ENCODE peak calls at places on chromosomes 6 and 20, in eight cellular contexts. T is IMR-90, B is spleen, D is uterus, M is stomach, Q is HCT116, V is adrenal gland, F is right lobe of liver. O is an unnamed sample. For H3K4me1, the result is how much of the 10 kb centered on the place peaks cover.

GRCh38 chr6:19320066-19320465 is 517.1 kb upstream of the ID4 start:
- DNase-seq in T (no peak), B (no peak), D (no peak), M (no peak), Q (no peak), V (no peak), F (no peak), O (peak)

GRCh38 chr6:130778946-130779657 is 48.1 kb upstream of the SMLR1 start:
- DNase-seq in T (peak), B (no peak), D (peak), M (no peak), Q (no peak), V (no peak), F (no peak), O (no peak)

GRCh38 chr6:22708469-22708868 is 139.1 kb downstream of the HDGFL1 start:
- DNase-seq in T (no peak), B (no peak), D (no peak), M (no peak), Q (no peak), V (no peak), F (no peak), O (no peak)

GRCh38 chr20:40646321-40647212 is 42.5 kb downstream of the MAFB start:
- DNase-seq in T (no peak), B (no peak), D (no peak), M (no peak), Q (no peak), V (no peak), F (no peak), O (no peak)

GRCh38 chr6:40417031-40417430 is 170.1 kb downstream of the LRFN2 start:
- DNase-seq in T (no peak), B (no peak), D (no peak), M (no peak), Q (no peak), V (peak), F (no peak), O (no peak)

GRCh38 chr6:32085759-32086458 is 23.2 kb downstream of the TNXB start:
- DNase-seq in T (no peak), B (peak), D (peak), M (no peak), Q (no peak), V (no peak), F (no peak), O (no peak)

GRCh38 chr6:123316733-123317323 is 319.9 kb downstream of the TRDN start:
- DNase-seq in T (peak), B (no peak), D (no peak), M (no peak), Q (no peak), V (no peak), F (no peak), O (no peak)

GRCh38 chr6:89044988-89045387 is 35.6 kb upstream of the PNRC1 start:
- DNase-seq in T (no peak), B (peak), D (no peak), M (peak), Q (no peak), V (no peak), F (no peak), O (no peak)

GRCh38 chr20:35870541-35871307 is 83.6 kb downstream of the SCAND1 start:
- DNase-seq in T (no peak), B (no peak), D (no peak), M (no peak), Q (no peak), V (no peak), F (no peak), O (no peak)

GRCh38 chr6:166599158-166599557 is 12.7 kb upstream of the RAMACL start:
- DNase-seq in T (no peak), B (no peak), D (no peak), M (no peak), Q (no peak), V (no peak), F (no peak), O (no peak)

GRCh38 chr6:4848382-4849068 is 72.3 kb downstream of the CDYL start:
- DNase-seq in T (no peak), B (no peak), D (no peak), M (peak), Q (no peak), V (no peak), F (no peak), O (no peak)

GRCh38 chr20:44501448-44501847 is 20.4 kb downstream of the SERINC3 start:
- DNase-seq in T (peak), B (no peak), D (no peak), M (no peak), Q (no peak), V (peak), F (no peak), O (no peak)

GRCh38 chr20:33490023-33490933 is at the start of gene CBFA2T2:
- DNase-seq in T (peak), B (no peak), D (peak), M (no peak), Q (peak), V (peak), F (peak), O (peak)

GRCh38 chr6:42279966-42280629 is 62.4 kb upstream of the MRPS10 start:
- DNase-seq in T (peak), B (no peak), D (peak), M (peak), Q (no peak), V (no peak), F (no peak), O (no peak)

GRCh38 chr20:4571759-4572531 is 149.8 kb upstream of the PRND start:
- DNase-seq in T (peak), B (no peak), D (no peak), M (no peak), Q (no peak), V (no peak), F (no peak), O (no peak)

GRCh38 chr6:54697423-54697822 is 149.1 kb upstream of the FAM83B start:
- DNase-seq in T (peak), B (no peak), D (no peak), M (no peak), Q (peak), V (no peak), F (no peak), O (no peak)
- TF ChIP-seq CTCF in T (peak), B (no peak), D (no peak), M (no peak), Q (peak), V (no peak), F (peak), O (peak)

DNA sequence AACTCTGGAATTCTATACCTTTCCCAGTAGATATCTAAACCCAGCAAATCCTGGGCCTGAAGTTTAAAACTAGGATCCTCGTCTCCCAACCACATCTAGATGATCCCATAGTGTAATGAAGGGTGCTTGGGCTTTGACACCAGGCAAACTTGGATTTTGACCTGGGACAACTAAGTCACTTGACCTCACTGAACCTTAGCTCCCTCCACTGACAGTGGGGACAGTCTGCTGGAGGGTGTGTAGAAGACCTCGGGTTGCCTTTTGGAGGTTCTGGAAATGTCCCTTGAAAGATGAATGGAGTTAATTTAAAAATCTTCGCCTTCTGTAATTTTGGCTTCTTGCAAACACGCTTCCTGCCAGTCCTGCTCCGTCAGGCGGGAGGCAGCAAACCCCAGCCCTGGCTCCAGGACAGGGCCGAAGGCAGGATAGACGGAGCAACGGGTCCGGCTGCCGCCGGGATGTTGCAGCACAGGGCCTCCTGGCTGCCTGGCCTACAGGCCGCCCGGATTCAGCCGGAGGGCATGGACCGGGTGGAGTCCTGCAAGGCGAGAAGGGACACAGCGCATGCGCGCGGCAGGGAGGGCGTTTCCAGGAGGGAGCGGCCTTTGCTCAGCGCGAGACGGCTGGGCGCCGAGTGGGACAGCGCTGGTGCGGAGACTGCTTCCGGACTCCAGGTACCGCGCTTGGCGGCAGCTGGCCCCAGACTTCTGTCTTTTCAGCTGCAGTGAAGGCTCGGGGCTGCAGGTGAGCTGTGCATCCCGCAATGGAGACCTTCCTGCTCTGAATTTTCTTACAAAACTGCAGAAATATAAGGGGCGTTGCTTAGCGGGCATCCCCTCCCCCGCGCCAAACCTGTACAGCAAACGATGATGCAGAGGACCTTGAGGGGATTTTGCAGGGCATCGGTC is at the start of gene TMEM14A:
- DNase-seq in T (peak), B (peak), D (peak), M (peak), Q (peak), V (peak), F (peak), O (peak)
- TF ChIP-seq POLR2A in T (no peak), B (no peak), D (no peak), M (peak), Q (peak), V (peak), F (peak), O (peak)

DNA sequence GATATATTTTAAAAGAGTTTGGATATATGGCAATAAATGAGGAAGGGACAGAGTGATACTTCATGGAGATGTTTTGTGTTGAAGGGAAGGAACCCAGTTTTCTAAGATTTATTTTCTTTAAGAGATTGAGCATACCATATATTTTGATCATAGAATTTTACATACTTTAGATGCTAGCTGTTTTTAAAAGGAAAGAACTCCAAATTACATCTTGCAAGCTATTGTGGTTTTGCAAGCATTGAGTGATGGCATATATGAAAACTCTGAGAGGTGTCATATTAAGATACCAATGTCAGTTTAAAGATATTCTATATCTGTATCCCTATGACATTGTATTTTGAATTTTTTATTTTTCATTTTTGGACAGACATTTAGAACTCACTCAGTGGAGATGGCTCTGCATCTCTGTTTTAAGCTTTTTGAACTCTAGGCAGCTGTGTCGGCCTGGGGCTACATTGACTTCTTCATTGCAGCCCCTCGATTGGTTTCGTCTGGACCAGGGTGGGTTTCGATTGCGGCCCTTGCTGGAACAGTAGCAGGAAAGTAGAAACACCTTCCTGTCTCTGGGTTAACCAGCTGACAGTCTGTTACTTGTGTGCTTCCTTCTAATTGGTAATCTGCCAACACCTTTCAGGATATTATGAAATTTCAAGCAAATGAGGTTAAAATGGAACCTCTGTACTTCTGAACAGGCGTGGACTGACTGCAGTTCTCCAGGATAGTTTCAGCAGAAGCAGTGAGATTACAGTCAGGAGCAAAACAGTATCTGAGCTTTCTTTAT is 14.0 kb downstream of the IGF2R start:
- DNase-seq in T (peak), B (peak), D (no peak), M (no peak), Q (no peak), V (no peak), F (no peak), O (no peak)
- H3K4me1 ChIP-seq in T (under half), B (half or more), D (under half), M (half or more), Q (under half), V (half or more), F (under half), O (half or more)

DNA sequence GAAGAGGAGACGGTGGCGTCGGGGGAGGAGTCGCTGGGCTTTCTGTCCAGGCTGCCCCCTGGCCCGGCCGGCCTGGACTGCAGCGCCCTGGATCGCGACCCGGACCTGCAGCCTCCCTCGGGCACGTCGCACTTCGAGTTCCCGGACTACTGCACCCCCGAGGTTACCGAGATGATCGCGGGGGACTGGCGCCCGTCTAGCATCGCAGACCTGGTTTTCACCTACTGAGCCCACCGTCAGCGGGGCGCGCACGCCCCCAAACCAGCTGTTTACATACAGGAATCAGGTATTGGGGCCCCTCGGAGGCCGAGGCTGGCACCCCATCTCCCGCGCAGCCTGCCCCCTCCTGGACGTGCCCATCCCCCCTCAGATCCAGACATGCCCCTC is 1.3 kb downstream of the SOX12 start:
- DNase-seq in T (no peak), B (peak), D (no peak), M (peak), Q (no peak), V (no peak), F (peak), O (peak)
- TF ChIP-seq CTCF in T (no peak), B (no peak), D (no peak), M (no peak), Q (no peak), V (no peak), F (no peak), O (no peak)

GRCh38 chr6:12007915-12008286 is 4.2 kb upstream of the HIVEP1 start:
- DNase-seq in T (no peak), B (no peak), D (no peak), M (no peak), Q (no peak), V (no peak), F (no peak), O (no peak)

GRCh38 chr6:12009180-12009748 is 2.8 kb upstream of the HIVEP1 start:
- DNase-seq in T (no peak), B (no peak), D (no peak), M (peak), Q (no peak), V (no peak), F (no peak), O (no peak)

GRCh38 chr6:12010635-12011275 is 1.4 kb upstream of the HIVEP1 start:
- DNase-seq in T (no peak), B (peak), D (peak), M (peak), Q (no peak), V (peak), F (peak), O (peak)

GRCh38 chr6:12009904-12010634 is 2.0 kb upstream of the HIVEP1 start:
- DNase-seq in T (peak), B (no peak), D (no peak), M (no peak), Q (no peak), V (no peak), F (no peak), O (no peak)

GRCh38 chr6:12008366-12009179 is 3.5 kb upstream of the HIVEP1 start:
- DNase-seq in T (peak), B (peak), D (peak), M (peak), Q (peak), V (peak), F (peak), O (peak)
- TF ChIP-seq POLR2A in T (peak), B (no peak), D (no peak), M (no peak), Q (no peak), V (peak), F (no peak), O (no peak)

DNA sequence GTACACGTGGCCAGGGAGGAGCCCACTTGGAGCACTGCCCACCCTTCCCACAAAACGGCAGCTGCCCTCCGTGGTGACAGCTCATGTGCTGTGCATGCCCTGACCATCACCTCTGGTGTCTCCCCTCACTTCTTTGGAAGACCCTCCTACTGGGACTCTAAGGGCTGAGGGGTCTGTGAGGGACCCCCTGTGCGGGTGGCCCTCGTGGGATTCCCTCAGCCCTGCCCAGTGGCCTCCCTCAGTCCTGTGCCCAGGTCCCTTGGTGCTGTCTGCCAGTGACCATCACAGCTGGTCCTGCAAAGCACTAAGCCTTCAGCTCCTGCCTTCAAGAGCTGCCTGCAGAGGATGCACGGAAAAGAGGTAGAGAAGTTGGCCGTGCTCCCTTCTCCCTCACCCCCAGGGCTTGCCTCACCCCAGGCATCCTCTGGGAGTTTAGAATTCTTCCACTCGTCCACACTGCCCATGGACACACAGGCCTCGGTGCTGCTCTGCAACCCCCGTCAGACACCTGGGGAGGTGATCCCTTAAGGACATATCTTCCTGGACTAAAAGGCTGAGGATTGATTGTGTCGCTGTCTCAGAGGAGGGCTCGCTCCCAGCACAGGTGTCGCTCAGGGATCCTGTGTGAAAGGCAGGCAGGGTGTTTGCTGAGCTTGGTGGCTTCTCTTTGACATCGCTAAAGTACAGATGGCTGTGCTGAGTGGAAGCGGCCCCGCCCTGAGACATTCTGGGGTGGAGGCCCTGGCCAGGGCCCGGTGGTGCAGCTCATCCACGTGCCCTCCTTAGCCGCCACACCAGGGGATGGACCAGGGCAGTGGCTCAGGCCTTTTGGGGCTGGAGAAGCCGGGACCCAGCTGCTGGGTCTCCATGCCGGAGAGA is 119.5 kb upstream of the FRMD1 start:
- DNase-seq in T (no peak), B (no peak), D (no peak), M (no peak), Q (no peak), V (no peak), F (no peak), O (no peak)
- H3K4me1 ChIP-seq in T (under half), B (under half), D (under half), M (under half), Q (under half), V (under half), F (under half), O (under half)

GRCh38 chr20:2207770-2208097 is 88.1 kb upstream of the TGM3 start:
- DNase-seq in T (no peak), B (no peak), D (no peak), M (no peak), Q (no peak), V (no peak), F (no peak), O (no peak)
- TF ChIP-seq CTCF in T (no peak), B (no peak), D (no peak), M (no peak), Q (no peak), V (no peak), F (peak), O (no peak)

GRCh38 chr20:50027611-50028105 is 44.9 kb downstream of the SNAI1 start:
- DNase-seq in T (peak), B (no peak), D (peak), M (no peak), Q (no peak), V (peak), F (peak), O (peak)

GRCh38 chr20:50032955-50033666 is 50.3 kb downstream of the SNAI1 start:
- DNase-seq in T (no peak), B (no peak), D (no peak), M (no peak), Q (no peak), V (no peak), F (no peak), O (no peak)

GRCh38 chr20:50029083-50029696 is 46.4 kb downstream of the SNAI1 start:
- DNase-seq in T (no peak), B (no peak), D (no peak), M (no peak), Q (no peak), V (no peak), F (no peak), O (no peak)

GRCh38 chr20:50026746-50027575 is 44.2 kb downstream of the SNAI1 start:
- DNase-seq in T (peak), B (no peak), D (no peak), M (no peak), Q (no peak), V (no peak), F (no peak), O (no peak)

GRCh38 chr20:50029697-50030428 is 47.1 kb downstream of the SNAI1 start:
- DNase-seq in T (peak), B (no peak), D (peak), M (peak), Q (no peak), V (peak), F (peak), O (peak)
- TF ChIP-seq POLR2A in T (peak), B (no peak), D (no peak), M (no peak), Q (no peak), V (no peak), F (peak), O (no peak)

DNA sequence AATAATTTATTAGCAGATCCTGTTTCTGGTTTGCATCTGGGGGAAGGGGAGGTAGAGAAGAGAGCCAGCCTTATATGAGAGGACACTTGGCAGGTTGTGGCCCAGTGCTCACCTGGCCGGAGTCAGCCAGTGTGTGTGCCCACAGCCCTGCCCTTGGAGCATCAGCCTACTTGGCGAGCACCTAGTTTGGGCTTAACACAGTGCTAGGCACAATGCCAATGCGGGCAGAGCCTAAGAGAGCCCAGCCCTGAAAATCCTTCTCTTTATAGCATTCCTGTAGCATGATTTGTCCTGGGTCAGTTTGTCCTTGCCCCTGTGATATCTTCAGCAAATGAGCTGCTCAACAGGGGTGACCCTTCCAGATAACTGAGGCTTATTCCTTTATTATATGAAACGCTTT is 73.0 kb downstream of the SLX4IP start:
- DNase-seq in T (peak), B (no peak), D (no peak), M (no peak), Q (peak), V (peak), F (no peak), O (no peak)
- H3K4me1 ChIP-seq in T (under half), B (half or more), D (under half), M (under half), Q (half or more), V (under half), F (under half), O (half or more)

GRCh38 chr6:34292954-34293353 is 44.1 kb upstream of the SMIM29 start:
- DNase-seq in T (no peak), B (no peak), D (no peak), M (no peak), Q (no peak), V (no peak), F (no peak), O (no peak)
- TF ChIP-seq CTCF in T (no peak), B (no peak), D (no peak), M (no peak), Q (no peak), V (no peak), F (no peak), O (no peak)